ENCODE peak calls at places on chromosomes 6 and 20, in six cellular contexts. M is right lobe of liver, X is brain microvascular endothelial cell, B is tibial artery, G is H1, N is colonic mucosa. F is an unnamed sample.

GRCh38 chr6:44563397-44563796 is 175.9 kb downstream of the CDC5L start:
- DNase-seq in M (no peak), X (no peak), B (no peak), G (no peak), N (no peak), F (no peak)

GRCh38 chr6:41562633-41562975 is 16.4 kb downstream of the FOXP4 start:
- DNase-seq in M (no peak), X (no peak), B (no peak), G (no peak), N (no peak), F (no peak)

GRCh38 chr6:33620158-33620583 is 951 bp upstream of the ITPR3 start:
- DNase-seq in M (peak), X (no peak), B (peak), G (peak), N (peak), F (peak)

GRCh38 chr6:53487080-53487479 is 57.8 kb downstream of the GCLC start:
- DNase-seq in M (no peak), X (no peak), B (no peak), G (no peak), N (no peak), F (no peak)

GRCh38 chr20:13462091-13462490 is 176.6 kb downstream of the TASP1 start:
- DNase-seq in M (no peak), X (no peak), B (no peak), G (no peak), N (no peak), F (no peak)

GRCh38 chr20:62825288-62825993 is 8.6 kb downstream of the COL9A3 start:
- DNase-seq in M (no peak), X (no peak), B (no peak), G (no peak), N (no peak), F (no peak)

GRCh38 chr6:3518356-3518841 is 61.5 kb upstream of the SLC22A23 start:
- DNase-seq in M (no peak), X (no peak), B (peak), G (no peak), N (peak), F (no peak)

GRCh38 chr20:39364320-39364719 is 402.2 kb downstream of the DHX35 start:
- DNase-seq in M (no peak), X (no peak), B (no peak), G (no peak), N (no peak), F (no peak)

GRCh38 chr6:16948376-16948775 is 153.5 kb upstream of the STMND1 start:
- DNase-seq in M (no peak), X (no peak), B (no peak), G (no peak), N (no peak), F (no peak)

GRCh38 chr6:90168693-90169131 is 127.9 kb downstream of the BACH2 start:
- DNase-seq in M (no peak), X (peak), B (no peak), G (no peak), N (no peak), F (no peak)

GRCh38 chr20:51488331-51488730 is 54.2 kb downstream of the NFATC2 start:
- DNase-seq in M (no peak), X (no peak), B (no peak), G (no peak), N (no peak), F (no peak)

GRCh38 chr6:125611573-125612399 is 137.6 kb upstream of the HEY2 start:
- DNase-seq in M (no peak), X (peak), B (peak), G (no peak), N (no peak), F (peak)

GRCh38 chr6:166586424-166587156 is at the start of gene RAMACL:
- DNase-seq in M (no peak), X (no peak), B (no peak), G (peak), N (peak), F (peak)

GRCh38 chr6:137590684-137591083 is 96.5 kb upstream of the OLIG3 start:
- DNase-seq in M (no peak), X (no peak), B (no peak), G (no peak), N (no peak), F (no peak)

GRCh38 chr6:68994561-68994960 is 359.5 kb downstream of the ADGRB3 start:
- DNase-seq in M (no peak), X (no peak), B (no peak), G (no peak), N (no peak), F (no peak)

GRCh38 chr6:68990313-68990712 is 355.2 kb downstream of the ADGRB3 start:
- DNase-seq in M (no peak), X (no peak), B (no peak), G (no peak), N (no peak), F (no peak)
- H3K27ac ChIP-seq in M (no peak), X (no peak), B (no peak), G (no peak), N (no peak), F (no peak)

GRCh38 chr6:24358219-24358821 is 461 bp upstream of the DCDC2 start:
- DNase-seq in M (no peak), X (no peak), B (no peak), G (no peak), N (peak), F (no peak)
- H3K4me3 ChIP-seq in M (peak), X (no peak), B (peak), G (no peak), N (peak), F (peak)

DNA sequence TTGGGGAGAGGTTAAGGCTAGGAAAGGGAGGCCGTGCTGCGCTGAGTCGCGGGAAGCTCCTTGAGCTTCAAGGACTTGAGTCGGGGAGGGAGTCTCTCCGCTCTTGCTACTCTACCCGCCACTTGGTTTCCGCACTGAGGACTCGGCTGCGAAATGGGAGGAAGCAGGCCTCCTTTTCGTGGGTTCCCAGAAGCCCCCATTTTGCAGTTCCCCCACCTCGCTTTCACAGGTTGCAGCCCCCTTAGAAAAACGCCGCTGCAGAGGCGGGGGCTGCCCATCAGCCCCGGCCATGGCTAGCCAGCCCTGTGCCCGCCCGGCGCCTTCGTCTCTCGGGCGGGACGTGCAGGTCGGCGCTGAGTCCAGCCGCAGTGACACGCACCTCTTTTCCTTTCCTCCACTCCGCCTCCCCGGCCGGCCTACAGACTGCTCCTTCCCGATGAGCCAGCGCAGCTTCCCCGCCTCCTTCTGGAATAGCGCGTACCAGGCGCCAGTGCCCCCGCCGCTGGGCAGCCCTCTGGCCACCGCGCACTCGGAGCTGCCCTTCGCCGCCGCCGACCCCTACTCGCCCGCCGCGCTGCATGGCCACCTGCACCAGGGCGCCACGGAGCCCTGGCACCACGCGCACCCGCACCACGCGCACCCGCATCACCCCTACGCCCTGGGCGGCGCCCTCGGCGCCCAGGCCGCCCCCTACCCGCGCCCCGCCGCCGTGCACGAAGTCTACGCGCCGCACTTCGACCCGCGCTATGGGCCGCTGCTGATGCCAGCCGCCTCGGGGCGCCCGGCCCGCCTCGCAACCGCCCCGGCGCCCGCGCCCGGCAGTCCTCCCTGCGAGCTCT is 5.0 kb downstream of the VGLL2 start:
- DNase-seq in M (no peak), X (no peak), B (no peak), G (peak), N (no peak), F (peak)
- TF ChIP-seq CTCF in M (no peak), X (no peak), B (no peak), G (no peak), N (no peak), F (peak)

DNA sequence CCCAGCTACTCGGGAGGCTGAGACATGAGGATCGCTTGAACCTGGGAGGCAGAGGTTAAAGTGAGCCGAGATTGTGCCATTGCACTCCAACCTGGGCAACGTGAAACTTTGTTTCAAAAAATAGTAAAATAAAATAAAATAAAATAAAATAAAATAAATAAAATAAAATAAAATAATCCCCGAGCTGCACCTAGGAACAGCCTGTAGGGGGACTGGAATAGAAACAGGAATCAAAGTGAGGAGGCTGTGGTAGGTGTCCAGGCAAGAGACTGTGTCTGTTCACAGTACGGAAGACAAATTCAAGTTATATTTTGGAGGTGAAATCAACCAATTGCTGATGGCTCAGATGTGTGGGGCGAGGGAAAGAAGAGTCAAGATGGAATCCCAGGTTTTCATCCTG is 86.2 kb downstream of the KCNB1 start:
- DNase-seq in M (no peak), X (no peak), B (no peak), G (no peak), N (no peak), F (no peak)
- H3K27ac ChIP-seq in M (no peak), X (no peak), B (peak), G (no peak), N (no peak), F (no peak)

GRCh38 chr20:46894971-46895905 is 595 bp downstream of the EYA2 start:
- DNase-seq in M (peak), X (no peak), B (no peak), G (peak), N (peak), F (peak)

GRCh38 chr20:46895906-46896242 is 1.2 kb downstream of the EYA2 start:
- DNase-seq in M (no peak), X (no peak), B (no peak), G (no peak), N (no peak), F (no peak)

GRCh38 chr20:46893877-46894578 is 615 bp upstream of the EYA2 start:
- DNase-seq in M (no peak), X (no peak), B (no peak), G (no peak), N (no peak), F (no peak)

GRCh38 chr20:46893051-46893450 is 1.6 kb upstream of the EYA2 start:
- DNase-seq in M (no peak), X (no peak), B (no peak), G (no peak), N (no peak), F (no peak)

GRCh38 chr20:46894579-46894958 is at the start of gene EYA2:
- DNase-seq in M (no peak), X (no peak), B (no peak), G (peak), N (peak), F (peak)
- H3K4me3 ChIP-seq in M (peak), X (peak), B (peak), G (peak), N (peak), F (peak)

F was measured in endodermal cell.